ENCODE peak calls at places on chromosome 22, in five cellular contexts. One of them, this sample, is unnamed. For H3K4me1, the result is how much of the 10 kb centered on the place peaks cover.

GRCh38 chr22:49540571-49541450 is 286.9 kb downstream of the BRD1 start:
- DNase-seq in sigmoid colon: peak
- DNase-seq in K562: no peak
- DNase-seq in transverse colon: peak
- DNase-seq in A549: no peak
- DNase-seq in this sample: no peak

GRCh38 chr22:45531441-45531840 is 28.8 kb downstream of the FBLN1 start:
- DNase-seq in sigmoid colon: no peak
- DNase-seq in K562: no peak
- DNase-seq in transverse colon: no peak
- DNase-seq in A549: no peak
- DNase-seq in this sample: no peak

GRCh38 chr22:48256776-48257689 is 1494.6 kb downstream of the TBC1D22A start:
- DNase-seq in sigmoid colon: no peak
- DNase-seq in K562: no peak
- DNase-seq in transverse colon: no peak
- DNase-seq in A549: no peak
- DNase-seq in this sample: no peak

GRCh38 chr22:29328566-29329500 is 13.3 kb upstream of the RASL10A start:
- DNase-seq in sigmoid colon: no peak
- DNase-seq in K562: no peak
- DNase-seq in transverse colon: no peak
- DNase-seq in A549: no peak
- DNase-seq in this sample: no peak

GRCh38 chr22:42035256-42035655 is 35.4 kb downstream of the NAGA start:
- DNase-seq in sigmoid colon: no peak
- DNase-seq in K562: no peak
- DNase-seq in transverse colon: no peak
- DNase-seq in A549: no peak
- DNase-seq in this sample: no peak

GRCh38 chr22:25062378-25063095 is 110.0 kb downstream of the KIAA1671 start:
- DNase-seq in sigmoid colon: no peak
- DNase-seq in K562: no peak
- DNase-seq in transverse colon: peak
- DNase-seq in A549: no peak
- DNase-seq in this sample: no peak

GRCh38 chr22:50526849-50527801 is 1.7 kb upstream of the SCO2 start:
- DNase-seq in sigmoid colon: peak
- DNase-seq in K562: peak
- DNase-seq in transverse colon: peak
- DNase-seq in A549: peak
- DNase-seq in this sample: no peak

GRCh38 chr22:32574397-32574796 is 99.8 kb downstream of the FBXO7 start:
- DNase-seq in sigmoid colon: no peak
- DNase-seq in K562: no peak
- DNase-seq in transverse colon: no peak
- DNase-seq in A549: no peak
- DNase-seq in this sample: no peak

GRCh38 chr22:34283844-34284243 is 363.6 kb upstream of the LARGE1 start:
- DNase-seq in sigmoid colon: no peak
- DNase-seq in K562: no peak
- DNase-seq in transverse colon: no peak
- DNase-seq in A549: no peak
- DNase-seq in this sample: no peak
- TF ChIP-seq CTCF in sigmoid colon: no peak
- TF ChIP-seq CTCF in K562: no peak
- TF ChIP-seq CTCF in transverse colon: no peak
- TF ChIP-seq CTCF in A549: no peak
- TF ChIP-seq CTCF in this sample: no peak

DNA sequence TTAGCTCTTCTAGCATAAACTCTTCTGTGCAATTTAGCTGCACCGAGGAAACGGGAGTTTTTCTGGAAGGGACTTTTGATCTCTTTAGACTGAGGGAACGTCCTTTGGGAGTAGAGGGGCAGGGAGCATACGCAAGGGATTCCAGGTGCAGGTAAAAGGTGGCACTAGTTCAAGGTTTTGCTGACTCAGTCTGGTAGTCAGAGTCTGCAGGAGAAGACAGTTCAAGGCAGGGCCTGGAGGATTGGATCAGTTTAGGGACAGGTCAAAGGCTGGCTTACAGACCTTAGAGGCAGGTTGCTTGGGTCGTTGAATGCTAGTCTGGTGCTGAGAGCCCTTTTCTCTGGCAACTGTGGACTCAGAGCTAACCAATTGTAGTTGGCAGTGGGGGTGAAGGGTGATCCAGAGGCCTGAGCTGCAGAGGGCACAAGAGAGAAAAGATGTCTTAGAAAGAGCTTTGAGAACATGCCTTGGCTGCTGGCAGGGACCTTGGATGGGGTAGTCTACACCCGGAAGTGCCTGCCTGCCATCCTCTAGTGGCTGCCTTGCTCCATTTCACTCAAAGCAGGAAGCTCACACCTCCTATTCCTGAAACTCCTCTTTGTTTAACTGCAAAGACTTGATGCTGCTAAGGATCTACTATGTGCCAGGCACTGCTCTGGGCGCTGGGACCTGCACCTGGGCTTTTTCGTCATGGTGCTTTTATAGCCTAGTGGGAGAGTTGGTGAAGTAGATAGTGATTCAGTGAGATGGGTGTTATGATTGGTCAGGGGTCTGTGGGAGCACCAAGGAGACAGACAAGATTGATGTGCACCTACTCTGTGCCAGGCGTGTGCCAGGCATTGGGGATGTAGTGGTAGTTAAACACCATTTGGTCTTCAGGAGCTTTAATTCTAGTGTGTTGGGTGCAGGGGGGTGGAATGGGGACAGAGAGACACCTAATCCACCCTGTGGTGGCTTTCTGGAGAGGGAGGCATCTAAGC is 17.1 kb downstream of the MIAT start:
- DNase-seq in sigmoid colon: no peak
- DNase-seq in K562: peak
- DNase-seq in transverse colon: peak
- DNase-seq in A549: no peak
- DNase-seq in this sample: no peak
- H3K4me1 ChIP-seq in sigmoid colon: under half
- H3K4me1 ChIP-seq in K562: under half
- H3K4me1 ChIP-seq in transverse colon: under half
- H3K4me1 ChIP-seq in A549: under half
- H3K4me1 ChIP-seq in this sample: under half

GRCh38 chr22:22890085-22890484 is 2.5 kb downstream of the IGLL5 start:
- DNase-seq in sigmoid colon: no peak
- DNase-seq in K562: peak
- DNase-seq in transverse colon: no peak
- DNase-seq in A549: no peak
- DNase-seq in this sample: no peak
- TF ChIP-seq EP300 in sigmoid colon: no peak
- TF ChIP-seq EP300 in K562: no peak
- TF ChIP-seq EP300 in transverse colon: no peak
- TF ChIP-seq EP300 in A549: no peak
- TF ChIP-seq EP300 in this sample: no peak

GRCh38 chr22:40818747-40819662 is at the start of gene SLC25A17:
- DNase-seq in sigmoid colon: peak
- DNase-seq in K562: peak
- DNase-seq in transverse colon: peak
- DNase-seq in A549: peak
- DNase-seq in this sample: peak
- TF ChIP-seq CTCF in sigmoid colon: peak
- TF ChIP-seq CTCF in K562: no peak
- TF ChIP-seq CTCF in transverse colon: peak
- TF ChIP-seq CTCF in A549: peak
- TF ChIP-seq CTCF in this sample: peak

GRCh38 chr22:43723816-43724215 is 88.3 kb downstream of the EFCAB6 start:
- DNase-seq in sigmoid colon: no peak
- DNase-seq in K562: no peak
- DNase-seq in transverse colon: no peak
- DNase-seq in A549: no peak
- DNase-seq in this sample: no peak
- H3K4me1 ChIP-seq in sigmoid colon: under half
- H3K4me1 ChIP-seq in K562: under half
- H3K4me1 ChIP-seq in transverse colon: under half
- H3K4me1 ChIP-seq in A549: under half
- H3K4me1 ChIP-seq in this sample: under half